ENCODE peak calls at places on chromosomes 6 and 20, in four cellular contexts. I, W, G and F are unnamed samples.

GRCh38 chr6:114169763-114170162 is 173.1 kb downstream of the HS3ST5 start:
- DNase-seq in I (no peak), W (no peak), G (peak; percentile 33), F (no peak)

GRCh38 chr20:31908016-31908415 is 37.6 kb downstream of the TTLL9 start:
- DNase-seq in G (no peak), W (no peak), I (no peak), F (no peak)

GRCh38 chr20:62333820-62334595 is 31.2 kb downstream of the ADRM1 start:
- DNase-seq in G (no peak), W (no peak), I (no peak), F (no peak)

GRCh38 chr6:55980627-55981211 is 105.3 kb upstream of the BMP5 start:
- DNase-seq in I (no peak), W (no peak), G (peak; percentile 42), F (peak; percentile 16)

GRCh38 chr6:147244832-147245231 is 40.6 kb downstream of the STXBP5 start:
- DNase-seq in G (no peak), I (no peak), W (no peak), F (no peak)

GRCh38 chr6:3211681-3212080 is 15.8 kb downstream of the TUBB2B start:
- DNase-seq in I (no peak), G (no peak), W (no peak), F (no peak)

GRCh38 chr6:12980741-12981140 is 264.2 kb downstream of the PHACTR1 start:
- DNase-seq in I (no peak), W (no peak), G (no peak), F (no peak)

GRCh38 chr20:24357169-24357568 is 112.3 kb upstream of the SYNDIG1 start:
- DNase-seq in I (no peak), G (no peak), W (no peak), F (no peak)

GRCh38 chr20:58091810-58092209 is 136.6 kb downstream of the ANKRD60 start:
- DNase-seq in G (no peak), W (no peak), I (no peak), F (no peak)

GRCh38 chr6:159935065-159935464 is 33.8 kb upstream of the IGF2R start:
- DNase-seq in G (no peak), W (no peak), I (no peak), F (no peak)

GRCh38 chr20:3188823-3189413 is 15.6 kb downstream of the DDRGK1 start:
- DNase-seq in G (no peak), I (no peak), W (no peak), F (no peak)

GRCh38 chr6:133705731-133706130 is 183.2 kb upstream of the TCF21 start:
- DNase-seq in I (no peak), W (no peak), G (no peak), F (no peak)

GRCh38 chr6:131807321-131807643 is 538 bp upstream of the ENPP1 start:
- DNase-seq in I (no peak), G (no peak), W (no peak), F (no peak)

GRCh38 chr6:34005845-34006644 is 139.8 kb downstream of the GRM4 start:
- DNase-seq in W (no peak), G (no peak), I (no peak), F (no peak)

GRCh38 chr6:42260972-42261371 is 43.3 kb upstream of the MRPS10 start:
- DNase-seq in W (peak; percentile 82), G (no peak), I (no peak), F (peak; percentile 67)

GRCh38 chr6:2877057-2877882 is 25.8 kb downstream of the SERPINB9 start:
- DNase-seq in I (no peak), G (peak; percentile 85), W (no peak), F (no peak)

GRCh38 chr6:37696841-37697735 is 595 bp downstream of the MDGA1 start:
- DNase-seq in G (no peak), W (peak; percentile 64), I (no peak), F (peak; percentile 46)

GRCh38 chr6:92810913-92811312 is 608.4 kb downstream of the EPHA7 start:
- DNase-seq in I (peak; percentile 13), W (peak; percentile 8), G (peak; percentile 40), F (peak; percentile 60)

GRCh38 chr6:24883618-24884017 is 52.1 kb downstream of the RIPOR2 start:
- DNase-seq in G (no peak), I (peak; percentile 84), W (no peak), F (no peak)

GRCh38 chr6:44512868-44513641 is 125.5 kb downstream of the CDC5L start:
- DNase-seq in G (no peak), W (no peak), I (no peak), F (no peak)

GRCh38 chr6:22350109-22350508 is 53.3 kb upstream of the PRL start:
- DNase-seq in I (no peak), G (no peak), W (no peak), F (no peak)

GRCh38 chr6:151147118-151147832 is 92.5 kb upstream of the AKAP12 start:
- DNase-seq in W (no peak), I (no peak), G (no peak), F (no peak)

GRCh38 chr6:151254451-151255081 is 14.8 kb downstream of the AKAP12 start:
- DNase-seq in G (no peak), W (no peak), I (no peak), F (no peak)

GRCh38 chr6:121216928-121217327 is 117.4 kb downstream of the TBC1D32 start:
- DNase-seq in G (no peak), I (no peak), W (no peak), F (no peak)

GRCh38 chr6:36677753-36678487 is 594 bp upstream of the CDKN1A start:
- DNase-seq in W (no peak), I (no peak), G (peak; percentile 97), F (no peak)

GRCh38 chr6:140101367-140101766 is 726.9 kb upstream of the CITED2 start:
- DNase-seq in W (no peak), I (no peak), G (no peak), F (no peak)

GRCh38 chr6:89117285-89118108 is at the start of gene SRSF12:
- DNase-seq in G (no peak), I (no peak), W (no peak), F (peak; percentile 70)

GRCh38 chr20:33656783-33657703 is 5.1 kb upstream of the C20orf144 start:
- DNase-seq in G (no peak), W (no peak), I (no peak), F (no peak)
- TF ChIP-seq BHLHE40 in G (no peak), W (no peak), I (no peak), F (no peak)

GRCh38 chr20:226958-227357 is at the start of gene DEFB129:
- DNase-seq in I (no peak), W (no peak), G (no peak), F (no peak)

GRCh38 chr20:227439-228105 is 514 bp downstream of the DEFB129 start:
- DNase-seq in G (no peak), I (no peak), W (no peak), F (no peak)
- TF ChIP-seq FOXM1 in G (no peak), I (no peak), W (no peak), F (no peak)

DNA sequence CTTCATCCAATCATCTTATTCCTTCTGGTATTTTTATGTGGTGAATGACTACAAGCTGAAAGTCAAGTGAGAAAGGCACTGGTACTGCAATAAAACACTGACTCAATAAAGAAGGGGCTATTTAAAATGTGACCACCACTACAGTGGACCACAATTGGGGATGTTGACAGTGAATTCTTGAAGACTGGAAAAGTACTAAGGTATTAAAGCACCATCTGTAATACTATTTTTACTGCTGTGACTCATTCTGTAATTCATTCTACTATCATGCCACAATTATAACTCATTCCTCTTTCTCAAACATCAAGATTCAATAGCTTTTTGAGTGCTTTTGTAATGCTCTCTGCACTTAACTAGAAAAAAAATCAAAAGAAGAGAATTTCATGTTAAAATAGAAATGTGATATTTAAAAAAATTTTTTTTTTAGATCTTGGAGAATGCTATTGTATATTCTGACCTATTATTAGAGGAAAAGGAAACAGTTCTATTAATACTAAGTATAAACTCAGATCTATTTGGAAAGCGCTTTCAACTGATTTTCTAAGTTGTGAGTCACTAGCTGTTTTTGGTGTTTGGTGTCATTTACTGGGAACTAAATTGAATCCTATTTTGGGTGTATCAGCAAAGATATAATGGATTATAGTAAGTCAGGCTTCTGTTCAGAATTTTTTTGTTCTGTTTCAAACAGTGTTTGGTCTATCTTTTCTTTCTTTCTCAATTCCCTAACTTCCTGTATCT is 104.7 kb upstream of the TMEM170B start:
- DNase-seq in G (no peak), W (no peak), I (no peak), F (no peak)
- TF ChIP-seq BHLHE40 in G (no peak), W (no peak), I (no peak), F (no peak)

GRCh38 chr6:108632441-108632840 is 71.7 kb downstream of the FOXO3 start:
- DNase-seq in I (no peak), G (no peak), W (no peak), F (no peak)

GRCh38 chr6:108638993-108639392 is 78.3 kb downstream of the FOXO3 start:
- DNase-seq in I (no peak), W (no peak), G (no peak), F (no peak)

GRCh38 chr6:108637963-108638362 is 77.2 kb downstream of the FOXO3 start:
- DNase-seq in G (no peak), I (no peak), W (no peak), F (no peak)

GRCh38 chr6:108633436-108633835 is 72.7 kb downstream of the FOXO3 start:
- DNase-seq in G (no peak), I (no peak), W (no peak), F (no peak)

DNA sequence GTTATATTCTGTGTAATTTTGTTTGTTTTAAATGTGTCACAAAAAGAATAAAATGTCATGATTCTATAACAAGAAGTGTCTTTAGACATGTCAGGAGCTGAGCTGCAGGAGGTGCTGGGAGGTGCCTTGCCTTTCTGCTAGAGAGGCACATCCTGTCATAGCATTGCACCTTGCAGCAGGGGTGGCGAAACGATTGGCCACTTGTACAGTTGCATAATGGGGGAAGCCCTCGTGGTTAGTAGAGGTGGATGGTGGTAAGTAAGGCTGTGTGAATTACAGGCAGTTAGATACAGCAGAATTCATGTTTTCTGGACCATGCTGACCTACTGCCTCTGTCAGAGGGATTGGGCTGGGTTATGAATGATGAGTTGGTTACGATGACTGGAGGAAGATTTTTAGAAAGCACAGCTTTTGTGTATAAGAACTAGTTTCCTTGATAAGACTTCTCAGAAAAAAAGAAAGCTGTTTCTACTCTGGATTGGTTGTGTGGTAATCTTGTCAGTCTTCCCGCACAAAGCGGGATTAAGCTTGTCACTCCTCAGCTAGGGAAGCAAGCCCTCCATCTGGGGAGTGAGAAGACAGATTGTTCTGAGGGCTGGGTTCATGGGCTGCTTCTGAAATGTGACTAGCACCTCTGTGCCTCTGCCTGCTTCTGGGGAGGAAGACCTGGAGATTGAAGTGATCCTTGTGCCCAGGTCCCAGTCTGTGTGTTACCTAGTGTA is 74.9 kb downstream of the FOXO3 start:
- DNase-seq in I (no peak), W (no peak), G (no peak), F (no peak)
- TF ChIP-seq FOXM1 in I (no peak), W (no peak), G (no peak), F (no peak)

GRCh38 chr20:4728121-4728520 is 6.4 kb downstream of the PRND start:
- DNase-seq in I (no peak), G (no peak), W (no peak), F (no peak)

GRCh38 chr20:4729265-4729664 is 7.6 kb downstream of the PRND start:
- DNase-seq in I (no peak), W (no peak), G (no peak), F (no peak)

GRCh38 chr20:4725263-4725550 is 3.5 kb downstream of the PRND start:
- DNase-seq in W (no peak), G (no peak), I (no peak), F (no peak)

GRCh38 chr20:4724459-4725262 is 3.0 kb downstream of the PRND start:
- DNase-seq in I (no peak), G (no peak), W (no peak), F (no peak)

GRCh38 chr20:4726710-4727391 is 5.1 kb downstream of the PRND start:
- DNase-seq in I (peak; percentile 24), G (no peak), W (no peak), F (no peak)
- TF ChIP-seq BHLHE40 in I (peak; percentile 99), G (no peak), W (peak; percentile 73), F (no peak)